ENCODE peak calls at places on chromosome X, in ten cellular contexts. X is putamen; Q is glutamatergic neuron; W is stimulated activated CD4-positive, alpha-beta T cell treated with anti-CD3 and anti-CD28 coated beads, Interleukin-15, amount 100 ng/mL, for 24 hours; J is HCEC 1CT; T is activated T-helper 2 cell treated with anti-CD3 and anti-CD28 coated beads, Interferon-gamma antibody, Interleukin-2, Interleukin-4, amounts not matched to agents 10 μg/mL and 5 μg/mL and 100 μg/mL, durations not matched to agents 14 hours and 24 hours and 36 hours; B is hippocampal formation; U is cardiac fibroblast; G is NCI-H1417; Z is choroid plexus epithelial cell. F is an unnamed sample.

GRCh38 chrX:40975951-40976350 is 109.3 kb upstream of the USP9X start:
- DNase-seq in X (no peak), Q (no peak), W (no peak), J (peak; percentile 3), T (no peak), B (no peak), U (peak; percentile 35), G (no peak), Z (peak; percentile 30), F (no peak)

GRCh38 chrX:80648023-80648422 is 161.7 kb downstream of the BRWD3 start:
- DNase-seq in X (no peak), Q (no peak), W (no peak), J (peak; percentile 1), T (no peak), B (no peak), U (peak; percentile 27), G (peak; percentile 18), Z (peak; percentile 27), F (no peak)

GRCh38 chrX:13029341-13029740 is 15.1 kb downstream of the FAM9C start:
- DNase-seq in X (no peak), Q (no peak), W (no peak), J (peak; percentile 17), T (no peak), B (peak; percentile 5), U (peak; percentile 38), G (no peak), Z (peak; percentile 72), F (no peak)

GRCh38 chrX:154348646-154349358 is 25.6 kb downstream of the FLNA start:
- DNase-seq in X (no peak), Q (peak; percentile 5), W (peak; percentile 1), J (peak; percentile 0), T (no peak), B (no peak), U (peak; percentile 2), G (no peak), Z (no peak), F (no peak)

GRCh38 chrX:74133156-74133796 is 170.7 kb upstream of the ZCCHC13 start:
- DNase-seq in X (peak; percentile 33), Q (no peak), W (no peak), J (peak; percentile 31), T (no peak), B (no peak), U (peak; percentile 69), G (peak; percentile 80), Z (peak; percentile 81), F (peak; percentile 14)

GRCh38 chrX:38959736-38960534 is 158.7 kb downstream of the MID1IP1 start:
- DNase-seq in X (no peak), Q (no peak), W (no peak), J (no peak), T (no peak), B (no peak), U (peak; percentile 67), G (no peak), Z (peak; percentile 2), F (no peak)

GRCh38 chrX:30906726-30907125 is 17.7 kb upstream of the TAB3 start:
- DNase-seq in X (no peak), Q (no peak), W (no peak), J (peak; percentile 2), T (no peak), B (no peak), U (peak; percentile 62), G (no peak), Z (peak; percentile 30), F (no peak)

GRCh38 chrX:40449396-40449795 is 131.4 kb upstream of the ATP6AP2 start:
- DNase-seq in X (no peak), Q (no peak), W (no peak), J (no peak), T (no peak), B (no peak), U (no peak), G (peak; percentile 22), Z (no peak), F (no peak)

GRCh38 chrX:48472851-48473717 is 2.9 kb upstream of the FTSJ1 start:
- DNase-seq in X (no peak), Q (no peak), W (no peak), J (no peak), T (no peak), B (no peak), U (no peak), G (no peak), Z (peak; percentile 23), F (no peak)

GRCh38 chrX:53089224-53089842 is 4.6 kb upstream of the KANTR start:
- DNase-seq in X (no peak), Q (peak; percentile 43), W (peak; percentile 51), J (peak; percentile 54), T (no peak), B (no peak), U (peak; percentile 75), G (peak; percentile 75), Z (peak; percentile 80), F (peak; percentile 44)

GRCh38 chrX:129655547-129656248 is 942 bp upstream of the APLN start:
- DNase-seq in X (no peak), Q (no peak), W (no peak), J (no peak), T (no peak), B (no peak), U (no peak), G (peak; percentile 46), Z (no peak), F (no peak)

GRCh38 chrX:39855748-39856129 is 242.0 kb downstream of the BCOR start:
- DNase-seq in X (no peak), Q (no peak), W (peak; percentile 85), J (peak; percentile 40), T (peak; percentile 68), B (no peak), U (peak; percentile 38), G (peak; percentile 88), Z (no peak), F (peak; percentile 64)

F was measured in germinal center.